ENCODE peak calls at places on chromosomes 16 and 17, in ten cellular contexts. L, X, I, D, W, C, B, Q, T and E are unnamed samples. For H3K4me1, the result is how much of the 10 kb centered on the place peaks cover.

GRCh38 chr16:57028086-57028485 is 38.7 kb downstream of the NLRC5 start:
- DNase-seq in L (peak), X (no peak), I (no peak), D (peak), W (no peak), C (no peak), B (no peak), Q (no peak), T (no peak), E (no peak)

GRCh38 chr17:67208232-67208631 is 36.8 kb downstream of the HELZ start:
- DNase-seq in L (no peak), X (no peak), I (no peak), D (no peak), W (no peak), C (no peak), B (no peak), Q (no peak), T (no peak), E (no peak)

GRCh38 chr16:56686758-56687157 is 4.5 kb downstream of the MT1X start:
- DNase-seq in L (no peak), X (no peak), I (no peak), D (no peak), W (no peak), C (no peak), B (no peak), Q (no peak), T (no peak), E (no peak)

GRCh38 chr16:12723681-12724080 is 80.0 kb downstream of the CPPED1 start:
- DNase-seq in L (no peak), X (no peak), I (no peak), D (no peak), W (no peak), C (no peak), B (no peak), Q (no peak), T (no peak), E (no peak)

GRCh38 chr17:75525806-75526554 is 483 bp downstream of the LLGL2 start:
- DNase-seq in L (no peak), X (no peak), I (no peak), D (no peak), W (peak), C (no peak), B (peak), Q (peak), T (no peak), E (no peak)

GRCh38 chr17:2369551-2370210 is 31.2 kb downstream of the MNT start:
- DNase-seq in L (peak), X (no peak), I (no peak), D (no peak), W (no peak), C (peak), B (no peak), Q (no peak), T (no peak), E (no peak)

GRCh38 chr16:46638947-46639925 is 18.1 kb upstream of the SHCBP1 start:
- DNase-seq in L (no peak), X (no peak), I (no peak), D (no peak), W (no peak), C (peak), B (no peak), Q (no peak), T (no peak), E (no peak)

GRCh38 chr16:13606804-13607203 is 313.1 kb upstream of the ERCC4 start:
- DNase-seq in L (no peak), X (no peak), I (no peak), D (no peak), W (no peak), C (no peak), B (no peak), Q (no peak), T (no peak), E (peak)

GRCh38 chr17:2158011-2158410 is 103.1 kb downstream of the HIC1 start:
- DNase-seq in L (no peak), X (no peak), I (no peak), D (no peak), W (no peak), C (peak), B (no peak), Q (no peak), T (no peak), E (no peak)

DNA sequence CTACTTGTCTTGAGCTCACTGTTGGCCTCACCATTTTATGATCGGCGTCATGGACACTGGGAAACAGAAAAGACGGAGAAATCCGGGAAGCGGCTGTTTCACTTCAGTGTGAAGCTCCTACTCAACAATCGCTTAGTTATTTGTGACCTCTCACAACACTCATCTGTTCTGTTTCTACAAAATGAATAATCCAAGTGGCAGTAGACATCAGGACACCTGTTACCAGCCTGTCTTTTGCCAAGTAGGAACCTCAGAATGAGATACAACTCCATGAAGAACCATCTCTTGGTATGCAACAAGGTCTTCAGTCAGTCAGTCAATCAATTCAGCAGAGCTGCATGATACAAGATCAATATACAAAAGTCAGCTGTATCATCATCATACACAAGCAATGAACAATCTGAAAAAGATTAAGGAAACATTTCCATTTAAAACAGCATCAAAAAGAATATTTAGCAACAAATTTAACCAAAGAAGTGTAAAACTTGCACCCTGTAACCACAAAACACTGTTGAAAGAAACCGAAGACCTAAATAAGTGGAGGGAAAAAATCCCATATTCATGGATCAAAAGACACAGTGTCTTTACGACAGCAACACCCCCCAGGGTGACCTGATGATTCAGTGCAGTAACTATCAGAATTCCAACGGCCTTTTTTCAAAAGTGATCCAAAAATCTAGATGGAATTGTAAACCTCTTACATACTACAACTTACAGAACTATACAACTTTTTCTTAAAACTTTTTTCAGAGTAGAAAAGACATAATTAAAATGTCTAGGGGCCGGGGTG is 63.4 kb downstream of the ANKRD11 start:
- DNase-seq in L (no peak), X (no peak), I (no peak), D (no peak), W (no peak), C (no peak), B (no peak), Q (no peak), T (no peak), E (no peak)
- H3K27ac ChIP-seq in L (no peak), X (no peak), I (no peak), D (no peak), W (no peak), C (no peak), B (no peak), Q (no peak), T (no peak), E (no peak)

GRCh38 chr17:48484256-48484655 is 46.6 kb downstream of the HOXB1 start:
- DNase-seq in L (no peak), X (no peak), I (no peak), D (no peak), W (no peak), C (no peak), B (no peak), Q (no peak), T (no peak), E (no peak)
- H3K4me1 ChIP-seq in L (under half), X (under half), I (under half), D (under half), W (under half), C (under half), B (under half), Q (under half), T (under half), E (under half)

GRCh38 chr16:54577566-54578180 is 291.1 kb upstream of the IRX3 start:
- DNase-seq in L (no peak), X (no peak), I (no peak), D (no peak), W (no peak), C (no peak), B (no peak), Q (no peak), T (no peak), E (no peak)
- TF ChIP-seq CTCF in L (no peak), X (no peak), I (no peak), D (no peak), W (no peak), C (no peak), B (no peak), Q (no peak), T (no peak), E (no peak)

GRCh38 chr17:83203472-83204221 is 124.2 kb downstream of the METRNL start:
- DNase-seq in L (no peak), X (no peak), I (peak), D (peak), W (peak), C (no peak), B (no peak), Q (peak), T (peak), E (peak)

GRCh38 chr17:83201206-83202001 is 122.0 kb downstream of the METRNL start:
- DNase-seq in L (no peak), X (no peak), I (peak), D (peak), W (no peak), C (no peak), B (no peak), Q (peak), T (no peak), E (peak)

GRCh38 chr17:83203073-83203471 is 123.7 kb downstream of the METRNL start:
- DNase-seq in L (no peak), X (no peak), I (peak), D (peak), W (peak), C (peak), B (no peak), Q (peak), T (peak), E (peak)

GRCh38 chr17:83200746-83201145 is 121.3 kb downstream of the METRNL start:
- DNase-seq in L (no peak), X (no peak), I (no peak), D (peak), W (no peak), C (no peak), B (no peak), Q (no peak), T (peak), E (peak)

DNA sequence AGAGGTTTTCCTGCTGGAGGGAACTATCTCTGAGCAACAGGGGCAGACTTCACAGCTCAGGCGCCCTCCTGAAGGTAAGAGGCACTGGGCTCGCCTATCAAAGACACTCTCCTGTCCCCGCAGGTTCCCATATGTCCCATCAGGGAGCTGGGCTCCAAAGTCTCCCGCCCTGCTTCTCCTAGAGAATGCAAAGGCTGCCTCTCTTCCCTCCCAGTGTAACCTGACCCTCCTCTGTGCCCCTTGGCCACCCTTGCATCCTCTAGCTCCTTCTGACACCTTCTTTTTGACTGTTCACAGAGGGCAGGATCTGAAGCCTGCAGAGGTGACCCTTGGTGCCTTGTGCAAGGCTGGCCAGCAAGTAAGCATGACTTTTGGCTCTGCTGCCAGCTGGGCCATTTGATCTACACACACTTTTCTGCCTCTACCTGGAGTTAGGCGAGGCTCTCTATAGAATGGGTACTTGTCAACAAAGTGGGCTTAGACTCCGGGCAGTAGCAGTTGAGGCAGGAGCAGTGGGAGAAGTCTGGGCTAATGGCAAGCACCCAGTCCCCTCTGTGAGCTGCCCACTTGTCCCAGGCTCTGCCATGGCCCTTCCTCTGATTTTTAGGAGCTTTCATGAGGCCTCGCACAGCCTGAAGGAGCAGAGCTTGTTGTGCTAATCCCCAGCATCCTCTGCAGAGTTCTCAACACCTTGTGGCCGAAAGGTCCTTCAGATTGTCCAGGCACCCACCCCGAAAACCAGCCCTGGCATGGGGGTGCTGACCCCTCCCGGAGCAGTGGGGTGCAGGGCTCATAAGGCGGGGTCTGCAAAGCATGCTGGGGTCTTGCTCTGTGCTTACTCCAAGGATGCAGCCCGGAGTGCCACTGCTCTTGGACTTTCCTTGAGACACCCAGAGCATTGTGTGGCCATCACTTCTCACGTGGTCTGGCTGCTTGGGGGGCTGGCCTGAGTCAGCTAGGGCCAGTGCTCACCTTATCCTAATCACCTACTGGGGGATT is 122.9 kb downstream of the METRNL start:
- DNase-seq in L (no peak), X (no peak), I (peak), D (peak), W (no peak), C (no peak), B (no peak), Q (peak), T (no peak), E (peak)
- H3K27ac ChIP-seq in L (no peak), X (no peak), I (peak), D (peak), W (no peak), C (peak), B (no peak), Q (peak), T (no peak), E (peak)

DNA sequence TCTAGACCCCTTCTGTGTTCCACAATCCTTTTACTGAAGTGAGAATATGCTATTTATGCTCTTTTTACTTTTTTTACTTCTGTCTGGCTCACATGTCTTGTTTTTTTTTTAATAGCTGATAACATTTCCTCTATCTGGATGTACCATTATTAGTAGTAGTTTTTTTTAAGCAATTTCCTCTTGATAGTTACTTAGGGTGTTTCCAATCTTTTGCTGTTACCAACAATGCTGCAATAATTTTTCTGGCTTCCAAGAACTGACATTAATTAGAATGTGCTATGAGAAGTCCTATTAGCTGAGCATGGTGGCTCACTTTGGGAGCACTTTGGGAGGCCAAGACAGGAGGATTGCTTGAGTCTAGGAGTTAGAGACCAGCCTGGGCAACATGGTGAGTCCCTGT is 32.0 kb downstream of the KSR1 start:
- DNase-seq in L (no peak), X (no peak), I (no peak), D (no peak), W (no peak), C (no peak), B (no peak), Q (no peak), T (no peak), E (no peak)
- H3K4me1 ChIP-seq in L (under half), X (under half), I (half or more), D (under half), W (under half), C (under half), B (under half), Q (under half), T (under half), E (under half)

GRCh38 chr16:31135535-31136286 is at the start of gene PRSS8:
- DNase-seq in L (no peak), X (no peak), I (no peak), D (peak), W (peak), C (no peak), B (peak), Q (peak), T (no peak), E (no peak)

GRCh38 chr16:31142109-31143035 is 6.8 kb upstream of the PRSS8 start:
- DNase-seq in L (peak), X (peak), I (peak), D (peak), W (peak), C (peak), B (peak), Q (peak), T (peak), E (peak)

GRCh38 chr16:31136287-31136662 is 748 bp upstream of the PRSS8 start:
- DNase-seq in L (no peak), X (no peak), I (no peak), D (no peak), W (no peak), C (no peak), B (no peak), Q (no peak), T (no peak), E (no peak)

GRCh38 chr16:31141489-31142108 is 6.1 kb upstream of the PRSS8 start:
- DNase-seq in L (no peak), X (no peak), I (peak), D (peak), W (peak), C (no peak), B (peak), Q (no peak), T (peak), E (peak)

GRCh38 chr16:31138621-31139578 is 3.4 kb upstream of the PRSS8 start:
- DNase-seq in L (no peak), X (no peak), I (peak), D (peak), W (peak), C (peak), B (peak), Q (peak), T (peak), E (no peak)
- TF ChIP-seq CTCF in L (no peak), X (no peak), I (no peak), D (no peak), W (no peak), C (no peak), B (no peak), Q (no peak), T (no peak), E (no peak)

GRCh38 chr17:57096472-57097198 is 11.6 kb downstream of the AKAP1 start:
- DNase-seq in L (no peak), X (no peak), I (peak), D (no peak), W (no peak), C (no peak), B (no peak), Q (no peak), T (no peak), E (no peak)
- H3K27ac ChIP-seq in L (no peak), X (no peak), I (peak), D (peak), W (no peak), C (no peak), B (no peak), Q (peak), T (peak), E (no peak)

GRCh38 chr17:31740611-31741082 is 118.4 kb downstream of the COPRS start:
- DNase-seq in L (no peak), X (no peak), I (no peak), D (no peak), W (no peak), C (peak), B (no peak), Q (no peak), T (no peak), E (no peak)
- H3K4me1 ChIP-seq in L (under half), X (under half), I (under half), D (under half), W (under half), C (under half), B (under half), Q (under half), T (under half), E (under half)

GRCh38 chr17:77476920-77477805 is 336.4 kb downstream of the SEC14L1 start:
- DNase-seq in L (peak), X (no peak), I (peak), D (peak), W (peak), C (peak), B (no peak), Q (peak), T (peak), E (peak)
- TF ChIP-seq CTCF in L (no peak), X (no peak), I (peak), D (no peak), W (no peak), C (no peak), B (no peak), Q (no peak), T (peak), E (no peak)

GRCh38 chr16:81823111-81823510 is 44.0 kb downstream of the PLCG2 start:
- DNase-seq in L (peak), X (no peak), I (no peak), D (no peak), W (peak), C (no peak), B (no peak), Q (peak), T (peak), E (no peak)
- H3K27ac ChIP-seq in L (peak), X (peak), I (no peak), D (no peak), W (peak), C (no peak), B (no peak), Q (peak), T (no peak), E (no peak)